ENCODE peak calls at places on chromosomes 13 and 19, in five cellular contexts. One of them, this sample, is unnamed.

GRCh38 chr19:12954150-12954962 is 2.7 kb downstream of the GADD45GIP1 start:
- DNase-seq in stimulated activated CD8-positive, alpha-beta memory T cell treated with anti-CD3 and anti-CD28 coated beads, Interleukin-2, amount 100 ng/mL, for 1 hour: no peak
- DNase-seq in RCC 7860: no peak
- DNase-seq in aorta: no peak
- DNase-seq in NCI-H748 treated with DMSO at 0.1 percent for 48 hours: no peak
- DNase-seq in this sample: no peak

GRCh38 chr19:1763648-1764292 is 10.5 kb downstream of the ONECUT3 start:
- DNase-seq in stimulated activated CD8-positive, alpha-beta memory T cell treated with anti-CD3 and anti-CD28 coated beads, Interleukin-2, amount 100 ng/mL, for 1 hour: no peak
- DNase-seq in NCI-H748 treated with DMSO at 0.1 percent for 48 hours: no peak
- DNase-seq in aorta: no peak
- DNase-seq in RCC 7860: no peak
- DNase-seq in this sample: no peak

GRCh38 chr13:47611664-47612288 is 389.3 kb downstream of the SUCLA2 start:
- DNase-seq in stimulated activated CD8-positive, alpha-beta memory T cell treated with anti-CD3 and anti-CD28 coated beads, Interleukin-2, amount 100 ng/mL, for 1 hour: no peak
- DNase-seq in NCI-H748 treated with DMSO at 0.1 percent for 48 hours: no peak
- DNase-seq in aorta: no peak
- DNase-seq in RCC 7860: no peak
- DNase-seq in this sample: no peak

GRCh38 chr13:29991343-29991742 is 140.9 kb upstream of the UBL3 start:
- DNase-seq in RCC 7860: peak
- DNase-seq in stimulated activated CD8-positive, alpha-beta memory T cell treated with anti-CD3 and anti-CD28 coated beads, Interleukin-2, amount 100 ng/mL, for 1 hour: no peak
- DNase-seq in NCI-H748 treated with DMSO at 0.1 percent for 48 hours: no peak
- DNase-seq in aorta: no peak
- DNase-seq in this sample: peak

GRCh38 chr13:87666826-87667225 is 4.3 kb upstream of the SLITRK5 start:
- DNase-seq in RCC 7860: no peak
- DNase-seq in NCI-H748 treated with DMSO at 0.1 percent for 48 hours: no peak
- DNase-seq in stimulated activated CD8-positive, alpha-beta memory T cell treated with anti-CD3 and anti-CD28 coated beads, Interleukin-2, amount 100 ng/mL, for 1 hour: no peak
- DNase-seq in aorta: no peak
- DNase-seq in this sample: no peak

GRCh38 chr13:73082471-73082870 is 23.7 kb downstream of the KLF5 start:
- DNase-seq in stimulated activated CD8-positive, alpha-beta memory T cell treated with anti-CD3 and anti-CD28 coated beads, Interleukin-2, amount 100 ng/mL, for 1 hour: no peak
- DNase-seq in RCC 7860: no peak
- DNase-seq in NCI-H748 treated with DMSO at 0.1 percent for 48 hours: no peak
- DNase-seq in aorta: no peak
- DNase-seq in this sample: no peak

GRCh38 chr13:72541674-72542073 is 185.8 kb downstream of the MZT1 start:
- DNase-seq in aorta: no peak
- DNase-seq in RCC 7860: no peak
- DNase-seq in stimulated activated CD8-positive, alpha-beta memory T cell treated with anti-CD3 and anti-CD28 coated beads, Interleukin-2, amount 100 ng/mL, for 1 hour: no peak
- DNase-seq in NCI-H748 treated with DMSO at 0.1 percent for 48 hours: no peak
- DNase-seq in this sample: no peak

GRCh38 chr13:44576396-44577235 is 486 bp upstream of the TSC22D1 start:
- DNase-seq in aorta: peak
- DNase-seq in stimulated activated CD8-positive, alpha-beta memory T cell treated with anti-CD3 and anti-CD28 coated beads, Interleukin-2, amount 100 ng/mL, for 1 hour: peak
- DNase-seq in NCI-H748 treated with DMSO at 0.1 percent for 48 hours: no peak
- DNase-seq in RCC 7860: no peak
- DNase-seq in this sample: no peak

GRCh38 chr13:69999875-70000274 is 107.8 kb upstream of the ATXN8OS start:
- DNase-seq in stimulated activated CD8-positive, alpha-beta memory T cell treated with anti-CD3 and anti-CD28 coated beads, Interleukin-2, amount 100 ng/mL, for 1 hour: no peak
- DNase-seq in aorta: no peak
- DNase-seq in RCC 7860: no peak
- DNase-seq in NCI-H748 treated with DMSO at 0.1 percent for 48 hours: no peak
- DNase-seq in this sample: no peak

This sample was measured in GM04504.